ENCODE peak calls at places on chromosome X, in six cellular contexts. A, L, F, S, W and Q are unnamed samples.

GRCh38 chrX:154784149-154784985 is 20.9 kb downstream of the MPP1 start:
- DNase-seq in A (no peak), L (no peak), F (no peak), S (peak), W (no peak), Q (no peak)

GRCh38 chrX:30642642-30643041 is 10.6 kb upstream of the GK start:
- DNase-seq in A (no peak), L (no peak), F (no peak), S (no peak), W (no peak), Q (no peak)

GRCh38 chrX:155056877-155057792 is 13.8 kb downstream of the CMC4 start:
- DNase-seq in A (peak), L (peak), F (peak), S (peak), W (peak), Q (peak)

GRCh38 chrX:39907964-39908616 is 189.7 kb downstream of the BCOR start:
- DNase-seq in A (peak), L (peak), F (no peak), S (peak), W (no peak), Q (peak)

GRCh38 chrX:28639502-28639901 is 52.3 kb downstream of the IL1RAPL1 start:
- DNase-seq in A (peak), L (no peak), F (no peak), S (no peak), W (no peak), Q (no peak)

GRCh38 chrX:13440166-13440565 is 120.3 kb upstream of the ATXN3L start:
- DNase-seq in A (peak), L (no peak), F (no peak), S (no peak), W (no peak), Q (no peak)

GRCh38 chrX:97039363-97040029 is 155.8 kb downstream of the RPA4 start:
- DNase-seq in A (peak), L (no peak), F (no peak), S (no peak), W (no peak), Q (peak)

GRCh38 chrX:15116900-15117299 is 153.0 kb downstream of the ASB9 start:
- DNase-seq in A (no peak), L (no peak), F (no peak), S (no peak), W (no peak), Q (no peak)

DNA sequence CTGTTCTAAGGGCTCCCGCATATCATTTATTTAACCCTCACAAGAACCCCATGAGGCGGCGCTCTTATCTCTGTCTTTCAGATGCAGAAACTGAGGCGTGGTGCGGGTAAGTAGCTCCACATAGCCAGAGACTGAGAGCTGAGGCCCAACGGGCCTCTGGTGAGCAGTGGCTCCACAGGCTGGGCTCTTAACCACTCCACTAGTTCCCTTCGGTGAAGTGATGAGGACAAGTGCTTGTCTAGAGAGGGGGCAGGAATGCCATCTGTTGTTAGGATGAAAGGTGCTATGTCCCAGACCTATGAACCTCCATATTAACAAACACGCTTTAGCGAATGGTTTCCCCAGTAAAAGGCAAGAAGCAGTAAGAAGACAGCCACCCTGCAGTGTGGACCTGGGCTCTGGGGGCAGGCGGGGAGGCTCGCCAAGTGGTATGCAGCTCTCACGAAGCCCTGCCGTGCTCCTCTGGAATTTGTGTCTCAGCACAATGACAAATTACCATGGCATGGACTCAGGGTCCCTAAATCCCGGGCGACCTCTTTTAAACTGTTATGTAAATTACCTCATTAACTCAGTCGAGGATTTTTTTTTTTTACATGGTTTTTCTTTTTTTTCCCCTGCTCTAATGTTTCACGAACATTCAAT is 20.9 kb upstream of the S100G start:
- DNase-seq in A (no peak), L (peak), F (peak), S (no peak), W (no peak), Q (no peak)
- H4K91ac ChIP-seq in A (no peak), L (no peak), F (no peak), S (no peak), W (peak), Q (no peak)

DNA sequence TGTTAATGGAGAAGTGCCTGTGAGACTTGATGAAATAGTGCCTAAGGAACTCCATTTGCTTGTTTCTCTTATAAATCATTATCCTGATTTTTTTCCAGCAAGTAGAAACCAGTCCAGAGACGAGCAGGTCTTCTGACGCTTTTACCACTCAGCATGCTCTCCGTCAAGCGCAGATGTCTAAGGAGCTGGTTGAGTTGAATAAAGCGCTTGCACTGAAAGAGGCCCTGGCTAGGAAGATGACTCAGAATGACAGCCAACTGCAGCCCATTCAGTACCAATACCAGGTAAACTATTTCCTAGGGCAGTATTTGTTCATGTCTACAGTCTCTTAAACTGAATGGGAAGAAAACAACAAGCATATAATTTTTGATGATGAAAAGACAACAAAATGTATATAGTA is 63.6 kb downstream of the KIF4A start:
- DNase-seq in A (peak), L (no peak), F (no peak), S (no peak), W (no peak), Q (no peak)
- H4K91ac ChIP-seq in A (no peak), L (no peak), F (no peak), S (no peak), W (no peak), Q (no peak)

DNA sequence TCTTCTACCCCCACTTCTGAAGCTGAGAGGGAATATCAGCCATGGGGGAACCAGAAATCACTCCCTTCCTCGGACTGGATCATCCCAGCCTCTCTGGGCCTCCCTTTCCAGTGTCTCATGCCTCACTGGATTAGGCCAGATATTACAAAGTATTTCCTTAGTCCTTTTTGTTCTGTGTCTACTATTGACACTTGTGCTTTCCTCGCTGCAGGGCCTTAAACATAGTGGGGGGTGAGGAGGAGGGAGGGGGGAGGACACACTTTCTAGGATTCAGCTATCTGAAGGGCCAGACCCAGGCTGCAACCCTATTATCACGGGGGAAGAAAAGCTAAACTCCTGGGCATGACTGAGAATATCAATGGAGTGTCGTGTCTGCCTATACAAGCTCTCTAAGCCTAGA is 20.4 kb downstream of the PJA1 start:
- DNase-seq in A (no peak), L (no peak), F (no peak), S (no peak), W (no peak), Q (no peak)
- H4K91ac ChIP-seq in A (no peak), L (no peak), F (no peak), S (no peak), W (no peak), Q (no peak)

DNA sequence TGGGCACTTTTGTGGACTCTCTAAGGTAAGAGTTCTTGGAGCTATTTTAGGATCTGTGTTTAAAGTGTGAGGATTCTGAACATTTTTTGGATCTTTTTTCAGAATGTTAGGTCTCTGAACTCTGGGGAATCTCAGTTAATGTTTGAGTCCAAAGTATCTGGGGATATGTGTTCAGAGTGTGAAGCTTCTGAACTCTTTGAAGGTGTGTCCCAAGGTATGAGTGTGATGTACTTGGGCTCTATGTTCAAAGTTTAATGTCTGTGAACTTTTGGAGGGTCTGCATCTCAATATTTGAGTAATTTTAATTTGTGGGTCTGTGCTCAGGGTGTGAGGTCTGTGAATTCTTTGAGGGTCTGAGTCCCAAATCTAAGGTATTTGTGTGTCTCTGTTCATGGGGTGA is 35.4 kb upstream of the PAGE4 start:
- DNase-seq in A (no peak), L (no peak), F (no peak), S (peak), W (no peak), Q (no peak)
- H4K91ac ChIP-seq in A (no peak), L (no peak), F (no peak), S (no peak), W (no peak), Q (no peak)

GRCh38 chrX:63920875-63921274 is 135.9 kb upstream of the ARHGEF9 start:
- DNase-seq in A (no peak), L (no peak), F (no peak), S (no peak), W (no peak), Q (no peak)

GRCh38 chrX:63918611-63919010 is 133.6 kb upstream of the ARHGEF9 start:
- DNase-seq in A (no peak), L (no peak), F (no peak), S (no peak), W (no peak), Q (no peak)

GRCh38 chrX:63919081-63919480 is 134.1 kb upstream of the ARHGEF9 start:
- DNase-seq in A (no peak), L (no peak), F (no peak), S (no peak), W (no peak), Q (no peak)

GRCh38 chrX:63913719-63914118 is 128.7 kb upstream of the ARHGEF9 start:
- DNase-seq in A (no peak), L (no peak), F (no peak), S (no peak), W (no peak), Q (no peak)

GRCh38 chrX:63917296-63917695 is 132.3 kb upstream of the ARHGEF9 start:
- DNase-seq in A (no peak), L (no peak), F (no peak), S (no peak), W (no peak), Q (no peak)
- H4K91ac ChIP-seq in A (no peak), L (no peak), F (no peak), S (no peak), W (no peak), Q (no peak)

DNA sequence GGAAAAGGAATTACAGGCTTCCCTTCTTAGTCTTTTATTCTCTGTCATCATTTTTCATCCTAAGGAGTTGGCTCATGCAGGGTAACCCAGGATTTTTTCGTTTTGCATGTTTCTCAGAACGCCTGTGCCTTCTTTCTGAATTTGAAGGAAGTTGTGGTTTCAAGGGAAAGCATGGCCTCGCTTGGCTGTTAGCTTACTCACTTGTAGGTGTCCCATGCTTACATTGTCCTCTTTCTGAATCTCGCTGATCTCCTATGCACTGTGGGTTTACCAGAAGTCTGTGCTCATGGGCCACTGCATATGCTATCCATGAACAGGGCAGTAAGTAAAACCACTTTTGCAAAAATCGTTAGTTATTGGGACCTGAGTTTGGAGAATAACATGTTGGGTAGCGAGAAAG is 300.2 kb upstream of the PUDP start:
- DNase-seq in A (no peak), L (no peak), F (no peak), S (no peak), W (no peak), Q (no peak)
- H4K91ac ChIP-seq in A (no peak), L (no peak), F (no peak), S (no peak), W (no peak), Q (no peak)

GRCh38 chrX:10656214-10656613 is 35.8 kb upstream of the MID1 start:
- DNase-seq in A (no peak), L (no peak), F (no peak), S (no peak), W (no peak), Q (no peak)

GRCh38 chrX:10666102-10666501 is 45.7 kb upstream of the MID1 start:
- DNase-seq in A (no peak), L (no peak), F (no peak), S (no peak), W (no peak), Q (no peak)

GRCh38 chrX:10665681-10666080 is 45.3 kb upstream of the MID1 start:
- DNase-seq in A (no peak), L (no peak), F (no peak), S (no peak), W (no peak), Q (no peak)

DNA sequence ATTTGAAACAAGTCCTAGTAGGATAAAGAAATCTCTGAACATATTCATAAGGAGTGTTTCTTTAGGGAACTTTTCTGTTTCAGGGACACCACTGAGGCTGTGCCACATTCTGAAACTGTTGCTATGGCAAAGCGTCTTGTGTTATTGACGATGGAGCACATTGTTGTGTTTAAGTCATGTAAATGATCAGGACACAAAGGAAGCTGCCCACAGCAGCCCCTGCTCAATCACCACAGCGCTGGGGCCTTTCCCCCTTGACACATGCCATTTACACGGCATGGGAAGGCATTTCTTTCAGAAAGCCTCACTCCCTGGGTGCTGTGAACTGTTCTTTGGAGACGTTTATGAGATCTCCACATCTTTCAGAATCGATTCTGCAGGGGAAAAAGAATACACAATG is 39.8 kb upstream of the MID1 start:
- DNase-seq in A (no peak), L (peak), F (peak), S (no peak), W (peak), Q (no peak)
- H4K91ac ChIP-seq in A (no peak), L (no peak), F (no peak), S (no peak), W (no peak), Q (no peak)

GRCh38 chrX:11509786-11510185 is 155.9 kb downstream of the ARHGAP6 start:
- DNase-seq in A (peak), L (no peak), F (no peak), S (peak), W (no peak), Q (peak)
- H4K91ac ChIP-seq in A (no peak), L (no peak), F (no peak), S (no peak), W (no peak), Q (no peak)

GRCh38 chrX:56766554-56767412 is 37.7 kb downstream of the NBDY start:
- DNase-seq in A (peak), L (peak), F (no peak), S (peak), W (no peak), Q (peak)
- H4K91ac ChIP-seq in A (peak), L (peak), F (no peak), S (peak), W (no peak), Q (no peak)

GRCh38 chrX:95629737-95630136 is 1054.9 kb upstream of the DIAPH2 start:
- DNase-seq in A (no peak), L (no peak), F (peak), S (no peak), W (no peak), Q (no peak)

GRCh38 chrX:95626748-95627147 is 1057.9 kb upstream of the DIAPH2 start:
- DNase-seq in A (no peak), L (no peak), F (no peak), S (no peak), W (no peak), Q (no peak)

GRCh38 chrX:95628796-95629195 is 1055.8 kb upstream of the DIAPH2 start:
- DNase-seq in A (no peak), L (no peak), F (no peak), S (no peak), W (no peak), Q (no peak)
- H4K91ac ChIP-seq in A (no peak), L (no peak), F (no peak), S (no peak), W (no peak), Q (no peak)